ENCODE peak calls at places on chromosomes 3 and 15, in six cellular contexts. One of them, this sample, is unnamed.

GRCh38 chr15:79602731-79603130 is 170.6 kb downstream of the MINAR1 start:
- DNase-seq in HepG2: no peak
- DNase-seq in K562: no peak
- DNase-seq in GM12892: no peak
- DNase-seq in GM12878: no peak
- DNase-seq in H1: no peak
- DNase-seq in this sample: no peak

GRCh38 chr3:72890166-72890925 is 2.5 kb downstream of the GXYLT2 start:
- DNase-seq in K562: no peak
- DNase-seq in GM12892: no peak
- DNase-seq in GM12878: no peak
- DNase-seq in H1: no peak
- DNase-seq in HepG2: peak
- DNase-seq in this sample: no peak

GRCh38 chr15:81321667-81322066 is 2.3 kb downstream of the STARD5 start:
- DNase-seq in GM12878: no peak
- DNase-seq in GM12892: no peak
- DNase-seq in H1: no peak
- DNase-seq in K562: no peak
- DNase-seq in HepG2: no peak
- DNase-seq in this sample: no peak

GRCh38 chr3:132231633-132232032 is 85.6 kb upstream of the ACP3 start:
- DNase-seq in K562: no peak
- DNase-seq in HepG2: no peak
- DNase-seq in GM12878: no peak
- DNase-seq in H1: no peak
- DNase-seq in GM12892: no peak
- DNase-seq in this sample: no peak

GRCh38 chr3:143203142-143203541 is 83.6 kb downstream of the CHST2 start:
- DNase-seq in HepG2: no peak
- DNase-seq in GM12878: no peak
- DNase-seq in H1: no peak
- DNase-seq in K562: no peak
- DNase-seq in GM12892: no peak
- DNase-seq in this sample: no peak

GRCh38 chr3:34070831-34071230 is 272.4 kb downstream of the PDCD6IP start:
- DNase-seq in HepG2: no peak
- DNase-seq in GM12892: no peak
- DNase-seq in K562: no peak
- DNase-seq in H1: no peak
- DNase-seq in GM12878: no peak
- DNase-seq in this sample: no peak

GRCh38 chr3:55436644-55437043 is 50.5 kb downstream of the WNT5A start:
- DNase-seq in HepG2: no peak
- DNase-seq in K562: no peak
- DNase-seq in H1: no peak
- DNase-seq in GM12892: no peak
- DNase-seq in GM12878: no peak
- DNase-seq in this sample: no peak

GRCh38 chr3:19947549-19948071 is 713 bp downstream of the RAB5A start:
- DNase-seq in H1: peak
- DNase-seq in GM12878: no peak
- DNase-seq in HepG2: peak
- DNase-seq in K562: peak
- DNase-seq in GM12892: peak
- DNase-seq in this sample: peak

GRCh38 chr3:175606650-175607318 is 747.6 kb downstream of the NAALADL2 start:
- DNase-seq in HepG2: no peak
- DNase-seq in GM12878: no peak
- DNase-seq in GM12892: no peak
- DNase-seq in H1: no peak
- DNase-seq in K562: no peak
- DNase-seq in this sample: no peak

GRCh38 chr3:22660076-22660475 is 543.1 kb upstream of the UBE2E2 start:
- DNase-seq in H1: no peak
- DNase-seq in K562: no peak
- DNase-seq in GM12878: no peak
- DNase-seq in HepG2: no peak
- DNase-seq in GM12892: no peak
- DNase-seq in this sample: no peak

GRCh38 chr3:85304360-85304964 is 345.7 kb downstream of the CADM2 start:
- DNase-seq in GM12878: no peak
- DNase-seq in HepG2: peak
- DNase-seq in K562: peak
- DNase-seq in GM12892: no peak
- DNase-seq in H1: no peak
- DNase-seq in this sample: no peak
- TF ChIP-seq TAF1 in GM12878: no peak
- TF ChIP-seq TAF1 in HepG2: no peak
- TF ChIP-seq TAF1 in K562: no peak
- TF ChIP-seq TAF1 in GM12892: no peak
- TF ChIP-seq TAF1 in H1: no peak
- TF ChIP-seq TAF1 in this sample: no peak

GRCh38 chr15:60590935-60591490 is 112.1 kb upstream of the ICE2 start:
- DNase-seq in H1: no peak
- DNase-seq in HepG2: peak
- DNase-seq in K562: no peak
- DNase-seq in GM12892: no peak
- DNase-seq in GM12878: no peak
- DNase-seq in this sample: peak
- TF ChIP-seq POLR2A in H1: no peak
- TF ChIP-seq POLR2A in HepG2: peak
- TF ChIP-seq POLR2A in K562: no peak
- TF ChIP-seq POLR2A in GM12892: no peak
- TF ChIP-seq POLR2A in GM12878: no peak
- TF ChIP-seq POLR2A in this sample: no peak

DNA sequence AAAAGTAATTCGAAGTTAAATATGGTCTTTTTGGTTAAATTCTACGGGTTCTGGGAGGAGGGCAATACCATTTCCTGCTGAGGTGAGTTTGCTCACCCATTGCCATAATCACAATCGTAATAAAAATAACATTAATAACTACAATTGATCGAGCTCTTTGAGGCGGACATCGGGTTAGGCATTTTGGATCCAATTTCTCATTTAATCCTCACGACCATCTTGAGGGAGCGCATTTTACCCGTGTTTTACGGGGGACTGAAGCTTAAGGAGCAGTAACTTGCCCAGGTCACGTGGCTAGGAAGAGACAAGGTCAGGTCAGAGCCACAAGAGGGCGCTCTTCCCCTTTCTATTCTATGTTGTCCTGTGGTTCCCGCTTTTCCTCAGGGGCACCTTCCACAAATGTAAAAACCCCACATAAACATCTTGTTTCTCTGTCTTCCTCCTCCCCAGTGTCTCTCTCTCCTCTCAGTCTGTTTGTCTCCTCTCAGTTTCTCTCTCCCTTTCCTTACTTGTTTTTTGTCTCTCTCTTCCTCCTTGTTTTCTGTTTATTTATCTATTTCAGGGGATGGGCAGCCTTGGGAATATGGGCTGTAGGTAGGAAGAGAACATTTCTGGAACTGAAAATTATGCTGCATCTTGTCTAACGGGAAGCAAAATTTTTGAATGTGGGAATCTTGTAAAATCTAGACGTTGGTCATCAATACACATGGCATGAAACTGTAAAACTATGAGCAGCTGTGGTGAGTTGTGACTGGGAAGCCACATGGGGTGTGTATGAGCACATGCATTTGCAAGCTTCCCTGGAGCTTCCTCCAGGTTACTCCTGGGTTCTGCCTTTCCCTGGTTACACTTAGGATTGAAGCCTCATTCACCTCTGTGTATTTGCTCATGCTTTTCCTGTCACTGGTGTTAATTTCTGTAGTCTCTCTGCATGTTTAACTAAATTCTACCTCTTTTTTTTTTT is 71.0 kb downstream of the SQOR start:
- DNase-seq in GM12892: peak
- DNase-seq in HepG2: peak
- DNase-seq in GM12878: peak
- DNase-seq in H1: peak
- DNase-seq in K562: peak
- DNase-seq in this sample: peak
- TF ChIP-seq POLR2AphosphoS5 in GM12892: no peak
- TF ChIP-seq POLR2AphosphoS5 in HepG2: no peak
- TF ChIP-seq POLR2AphosphoS5 in GM12878: no peak
- TF ChIP-seq POLR2AphosphoS5 in H1: no peak
- TF ChIP-seq POLR2AphosphoS5 in K562: no peak
- TF ChIP-seq POLR2AphosphoS5 in this sample: no peak

GRCh38 chr15:73273181-73274002 is 95.4 kb downstream of the HCN4 start:
- DNase-seq in GM12892: no peak
- DNase-seq in HepG2: peak
- DNase-seq in H1: peak
- DNase-seq in K562: peak
- DNase-seq in GM12878: no peak
- DNase-seq in this sample: peak
- TF ChIP-seq TAF1 in GM12892: no peak
- TF ChIP-seq TAF1 in HepG2: no peak
- TF ChIP-seq TAF1 in H1: no peak
- TF ChIP-seq TAF1 in K562: no peak
- TF ChIP-seq TAF1 in GM12878: no peak
- TF ChIP-seq TAF1 in this sample: no peak

DNA sequence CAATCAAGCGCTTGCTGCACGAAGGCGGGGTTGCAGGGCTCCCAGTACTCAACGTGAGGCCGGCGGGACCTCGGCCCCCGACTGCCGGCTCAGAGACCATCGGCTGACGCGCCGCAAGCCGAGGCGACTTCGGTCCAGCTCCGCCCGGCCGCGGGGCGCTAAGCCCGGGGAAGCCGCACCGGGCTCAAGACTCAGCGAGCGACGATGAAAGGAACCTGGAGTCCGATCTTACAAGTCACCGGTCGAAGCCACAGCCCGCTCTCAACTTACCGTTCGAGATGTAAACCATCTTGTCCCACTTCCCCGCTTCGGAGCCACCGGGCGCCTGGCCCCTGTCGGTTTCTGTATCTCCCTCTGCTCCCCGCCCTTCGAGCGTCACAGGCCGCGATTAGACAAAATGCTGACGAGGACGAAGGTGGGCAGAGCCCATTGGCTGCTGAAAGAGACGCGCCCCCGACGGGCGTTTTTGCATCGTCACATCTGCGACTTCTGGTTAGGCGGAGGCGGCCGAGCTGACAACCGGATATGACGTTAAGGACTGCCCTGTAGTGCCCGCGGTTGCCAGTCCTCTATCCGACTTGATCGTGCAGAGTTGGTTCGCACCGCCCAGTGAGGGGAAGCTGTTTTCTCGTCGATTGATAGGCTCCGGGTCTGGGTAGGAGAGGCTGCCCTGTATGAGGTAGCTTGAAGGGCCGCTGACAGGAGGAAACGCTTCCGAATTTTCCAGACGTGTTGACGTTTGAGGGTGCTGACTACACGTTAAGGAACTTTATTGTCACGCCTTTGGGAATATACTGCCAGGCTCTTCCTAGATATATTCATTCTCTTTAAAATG is at the start of gene SELENOK:
- DNase-seq in GM12878: peak
- DNase-seq in K562: peak
- DNase-seq in H1: peak
- DNase-seq in GM12892: peak
- DNase-seq in HepG2: peak
- DNase-seq in this sample: peak
- TF ChIP-seq POLR2A in GM12878: peak
- TF ChIP-seq POLR2A in K562: peak
- TF ChIP-seq POLR2A in H1: peak
- TF ChIP-seq POLR2A in GM12892: peak
- TF ChIP-seq POLR2A in HepG2: peak
- TF ChIP-seq POLR2A in this sample: peak

DNA sequence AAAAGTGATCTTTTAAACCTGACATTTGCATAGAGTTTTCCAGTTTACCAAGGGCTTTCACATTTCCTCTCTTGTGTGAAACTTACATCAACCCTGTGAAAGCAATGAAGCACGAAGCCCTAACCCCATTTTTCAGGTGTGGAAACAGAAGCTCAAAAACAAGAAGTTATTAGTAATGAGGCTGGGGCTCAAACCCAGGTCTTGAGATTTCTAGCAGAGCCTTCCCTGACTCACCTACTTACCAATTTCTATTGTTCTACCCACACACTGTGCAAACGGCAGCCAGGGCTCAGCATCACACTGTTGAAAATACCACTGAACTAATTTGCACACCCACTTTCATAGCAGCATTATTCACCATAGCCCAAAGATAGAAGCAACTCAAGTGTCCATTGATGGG is 117.8 kb upstream of the IGF1R start:
- DNase-seq in H1: no peak
- DNase-seq in GM12878: no peak
- DNase-seq in K562: no peak
- DNase-seq in GM12892: no peak
- DNase-seq in HepG2: no peak
- DNase-seq in this sample: no peak
- TF ChIP-seq POLR2AphosphoS5 in H1: no peak
- TF ChIP-seq POLR2AphosphoS5 in GM12878: no peak
- TF ChIP-seq POLR2AphosphoS5 in K562: no peak
- TF ChIP-seq POLR2AphosphoS5 in GM12892: no peak
- TF ChIP-seq POLR2AphosphoS5 in HepG2: no peak
- TF ChIP-seq POLR2AphosphoS5 in this sample: no peak

GRCh38 chr3:98900265-98901031 is 1.0 kb downstream of the DCBLD2 start:
- DNase-seq in GM12878: no peak
- DNase-seq in K562: no peak
- DNase-seq in H1: no peak
- DNase-seq in HepG2: no peak
- DNase-seq in GM12892: no peak
- DNase-seq in this sample: no peak

GRCh38 chr3:98901465-98902174 is at the start of gene DCBLD2:
- DNase-seq in H1: peak
- DNase-seq in GM12892: peak
- DNase-seq in K562: peak
- DNase-seq in GM12878: peak
- DNase-seq in HepG2: peak
- DNase-seq in this sample: peak

GRCh38 chr3:98903099-98903498 is 1.6 kb upstream of the DCBLD2 start:
- DNase-seq in GM12878: no peak
- DNase-seq in K562: no peak
- DNase-seq in H1: no peak
- DNase-seq in HepG2: no peak
- DNase-seq in GM12892: no peak
- DNase-seq in this sample: no peak

GRCh38 chr3:98902341-98902740 is 846 bp upstream of the DCBLD2 start:
- DNase-seq in GM12892: no peak
- DNase-seq in H1: no peak
- DNase-seq in HepG2: no peak
- DNase-seq in K562: no peak
- DNase-seq in GM12878: no peak
- DNase-seq in this sample: no peak

DNA sequence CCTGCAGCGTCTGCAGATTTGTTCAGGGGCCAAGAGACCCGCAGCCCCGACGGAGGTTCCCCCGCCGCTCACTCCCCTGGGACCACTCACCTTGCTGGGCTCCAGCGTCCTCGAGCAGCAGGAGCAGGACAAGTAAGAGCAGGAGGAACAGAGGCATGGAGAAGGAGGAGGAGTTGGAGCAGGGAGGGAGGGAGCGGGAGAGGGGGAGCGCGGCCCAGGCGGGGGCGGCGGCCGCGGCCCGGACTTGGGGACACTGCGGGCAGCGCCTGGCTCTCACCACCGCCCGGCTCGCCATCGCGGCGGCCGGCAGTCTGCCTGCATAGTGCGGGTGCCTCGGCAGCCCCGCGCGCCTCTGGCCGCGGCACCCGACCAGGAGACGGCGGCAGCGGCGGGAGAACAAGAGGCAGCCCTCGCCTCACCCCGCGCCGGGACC is 447 bp downstream of the DCBLD2 start:
- DNase-seq in GM12892: no peak
- DNase-seq in H1: peak
- DNase-seq in HepG2: peak
- DNase-seq in GM12878: no peak
- DNase-seq in K562: peak
- DNase-seq in this sample: peak
- TF ChIP-seq TAF1 in GM12892: no peak
- TF ChIP-seq TAF1 in H1: peak
- TF ChIP-seq TAF1 in HepG2: no peak
- TF ChIP-seq TAF1 in GM12878: no peak
- TF ChIP-seq TAF1 in K562: no peak
- TF ChIP-seq TAF1 in this sample: no peak

GRCh38 chr3:127734754-127735473 is 62.2 kb downstream of the ABTB1 start:
- DNase-seq in GM12878: no peak
- DNase-seq in GM12892: no peak
- DNase-seq in HepG2: no peak
- DNase-seq in H1: no peak
- DNase-seq in K562: no peak
- DNase-seq in this sample: no peak
- TF ChIP-seq POLR2A in GM12878: no peak
- TF ChIP-seq POLR2A in GM12892: no peak
- TF ChIP-seq POLR2A in HepG2: no peak
- TF ChIP-seq POLR2A in H1: no peak
- TF ChIP-seq POLR2A in K562: no peak
- TF ChIP-seq POLR2A in this sample: no peak

This sample was measured in GM12891.